ENCODE peak calls at places on chromosomes 11 and 22, in nine cellular contexts. M is T-helper 2 cell; L is LoVo; A is stimulated activated CD4-positive, alpha-beta T cell treated with anti-CD3 and anti-CD28 coated beads, Interleukin-4, amount 100 ng/mL, for 24 hours; W is stimulated activated CD8-positive, alpha-beta memory T cell treated with anti-CD3 and anti-CD28 coated beads, Interleukin-2, amount 100 ng/mL, for 1 hour; X is fibroblast of lung; B is effector memory CD4-positive, alpha-beta T cell; D is AG20443; O is aorta. J is an unnamed sample.
A peak's percentile ranks its signal among the peaks of the same experiment; 100 is the strongest.

GRCh38 chr11:63613517-63614135 is 607 bp downstream of the PLAAT3 start:
- DNase-seq in M (peak; percentile 56), L (peak; percentile 37), A (peak; percentile 16), W (peak; percentile 10), X (no peak), B (peak; percentile 5), D (peak; percentile 48), O (peak; percentile 77), J (no peak)

GRCh38 chr22:37852418-37852817 is 3.2 kb downstream of the EIF3L start:
- DNase-seq in M (no peak), L (no peak), A (no peak), W (no peak), X (no peak), B (no peak), D (no peak), O (no peak), J (no peak)

GRCh38 chr11:13984616-13985474 is 22.3 kb downstream of the SPON1 start:
- DNase-seq in M (no peak), L (no peak), A (no peak), W (no peak), X (peak; percentile 85), B (no peak), D (peak; percentile 79), O (no peak), J (no peak)

GRCh38 chr11:36509265-36509664 is 807 bp downstream of the TRAF6 start:
- DNase-seq in M (peak; percentile 19), L (no peak), A (peak; percentile 33), W (peak; percentile 28), X (peak; percentile 57), B (peak; percentile 12), D (peak; percentile 21), O (no peak), J (no peak)

GRCh38 chr11:289706-290620 is 1.0 kb downstream of the PGGHG start:
- DNase-seq in M (no peak), L (no peak), A (no peak), W (no peak), X (no peak), B (no peak), D (no peak), O (peak; percentile 48), J (no peak)

GRCh38 chr11:114059278-114059983 is at the start of gene ZBTB16:
- DNase-seq in M (peak; percentile 86), L (no peak), A (peak; percentile 42), W (peak; percentile 49), X (no peak), B (peak; percentile 59), D (peak; percentile 34), O (peak; percentile 89), J (no peak)

GRCh38 chr11:61775106-61775505 is 17.3 kb downstream of the TMEM258 start:
- DNase-seq in M (no peak), L (no peak), A (no peak), W (no peak), X (no peak), B (no peak), D (no peak), O (no peak), J (no peak)

GRCh38 chr11:45638051-45638450 is 27.4 kb downstream of the CHST1 start:
- DNase-seq in M (no peak), L (no peak), A (no peak), W (no peak), X (no peak), B (no peak), D (no peak), O (no peak), J (no peak)

GRCh38 chr11:126918556-126918955 is 82.0 kb downstream of the KIRREL3 start:
- DNase-seq in M (no peak), L (no peak), A (no peak), W (no peak), X (peak; percentile 42), B (no peak), D (no peak), O (no peak), J (no peak)

J was measured in esophagus squamous epithelium.